ENCODE peak calls at places on chromosome 1, in six cellular contexts. One of them, this sample, is unnamed. For H3K36me3, the result is how much of the 10 kb centered on the place peaks cover.

GRCh38 chr1:213409971-213410370 is 358.9 kb downstream of the RPS6KC1 start:
- DNase-seq in WERI-Rb-1: no peak
- DNase-seq in H7: no peak
- DNase-seq in right atrium auricular region: no peak
- DNase-seq in body of pancreas: no peak
- DNase-seq in neuronal stem cell: no peak
- DNase-seq in this sample: no peak

GRCh38 chr1:93778457-93778856 is 96.8 kb upstream of the BCAR3 start:
- DNase-seq in H7: no peak
- DNase-seq in WERI-Rb-1: peak
- DNase-seq in right atrium auricular region: no peak
- DNase-seq in neuronal stem cell: no peak
- DNase-seq in body of pancreas: no peak
- DNase-seq in this sample: no peak

GRCh38 chr1:41404308-41404755 is 43.1 kb downstream of the FOXO6 start:
- DNase-seq in H7: peak
- DNase-seq in WERI-Rb-1: peak
- DNase-seq in right atrium auricular region: no peak
- DNase-seq in body of pancreas: no peak
- DNase-seq in neuronal stem cell: no peak
- DNase-seq in this sample: no peak

GRCh38 chr1:8510041-8510823 is 192.3 kb downstream of the SLC45A1 start:
- DNase-seq in WERI-Rb-1: no peak
- DNase-seq in body of pancreas: no peak
- DNase-seq in H7: no peak
- DNase-seq in right atrium auricular region: peak
- DNase-seq in neuronal stem cell: no peak
- DNase-seq in this sample: no peak

GRCh38 chr1:93993731-93994130 is 84.5 kb upstream of the GCLM start:
- DNase-seq in WERI-Rb-1: peak
- DNase-seq in right atrium auricular region: no peak
- DNase-seq in H7: no peak
- DNase-seq in body of pancreas: no peak
- DNase-seq in neuronal stem cell: no peak
- DNase-seq in this sample: no peak

GRCh38 chr1:205541161-205541886 is 36.9 kb downstream of the CDK18 start:
- DNase-seq in body of pancreas: no peak
- DNase-seq in WERI-Rb-1: peak
- DNase-seq in right atrium auricular region: peak
- DNase-seq in neuronal stem cell: no peak
- DNase-seq in H7: no peak
- DNase-seq in this sample: no peak

GRCh38 chr1:167683641-167684502 is 37.9 kb upstream of the MPZL1 start:
- DNase-seq in H7: peak
- DNase-seq in right atrium auricular region: no peak
- DNase-seq in body of pancreas: no peak
- DNase-seq in WERI-Rb-1: no peak
- DNase-seq in neuronal stem cell: peak
- DNase-seq in this sample: no peak

GRCh38 chr1:107213225-107213624 is 72.4 kb downstream of the NTNG1 start:
- DNase-seq in WERI-Rb-1: no peak
- DNase-seq in neuronal stem cell: no peak
- DNase-seq in H7: no peak
- DNase-seq in right atrium auricular region: no peak
- DNase-seq in body of pancreas: no peak
- DNase-seq in this sample: no peak

GRCh38 chr1:32274646-32275340 is 17.1 kb upstream of the HDAC1 start:
- DNase-seq in neuronal stem cell: no peak
- DNase-seq in body of pancreas: no peak
- DNase-seq in right atrium auricular region: no peak
- DNase-seq in WERI-Rb-1: no peak
- DNase-seq in H7: peak
- DNase-seq in this sample: no peak

GRCh38 chr1:223129229-223129851 is 13.7 kb downstream of the TLR5 start:
- DNase-seq in body of pancreas: peak
- DNase-seq in right atrium auricular region: peak
- DNase-seq in neuronal stem cell: no peak
- DNase-seq in WERI-Rb-1: peak
- DNase-seq in H7: peak
- DNase-seq in this sample: peak

GRCh38 chr1:156709743-156710489 is 4.5 kb upstream of the CRABP2 start:
- DNase-seq in right atrium auricular region: peak
- DNase-seq in H7: no peak
- DNase-seq in WERI-Rb-1: peak
- DNase-seq in body of pancreas: peak
- DNase-seq in neuronal stem cell: no peak
- DNase-seq in this sample: peak

GRCh38 chr1:236850077-236850476 is 55.0 kb downstream of the MTR start:
- DNase-seq in right atrium auricular region: no peak
- DNase-seq in H7: no peak
- DNase-seq in neuronal stem cell: no peak
- DNase-seq in body of pancreas: no peak
- DNase-seq in WERI-Rb-1: no peak
- DNase-seq in this sample: no peak
- H3K36me3 ChIP-seq in right atrium auricular region: half or more
- H3K36me3 ChIP-seq in H7: under half
- H3K36me3 ChIP-seq in neuronal stem cell: under half
- H3K36me3 ChIP-seq in body of pancreas: under half
- H3K36me3 ChIP-seq in WERI-Rb-1: half or more
- H3K36me3 ChIP-seq in this sample: half or more

DNA sequence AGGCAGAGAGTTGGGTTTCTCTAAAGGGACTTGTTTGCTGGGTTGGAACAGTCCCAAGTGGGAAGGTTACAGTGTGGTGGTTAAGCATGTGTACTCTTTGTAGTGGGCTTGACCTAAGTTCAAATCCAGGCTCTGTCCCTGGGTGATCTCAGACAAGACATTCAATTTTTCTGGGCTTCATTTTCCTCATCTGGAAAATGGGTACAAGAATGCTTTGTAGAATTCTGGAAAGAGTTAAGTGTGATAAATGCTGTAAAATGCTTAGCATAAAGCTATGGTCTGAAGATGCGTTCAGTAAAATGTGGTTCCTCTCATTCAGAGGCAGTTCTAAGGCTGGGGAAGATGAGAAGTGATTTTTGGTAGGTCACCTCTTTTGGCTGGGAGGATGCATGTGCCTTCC is 805 bp downstream of the GRHL3 start:
- DNase-seq in H7: no peak
- DNase-seq in body of pancreas: no peak
- DNase-seq in WERI-Rb-1: no peak
- DNase-seq in right atrium auricular region: no peak
- DNase-seq in neuronal stem cell: no peak
- DNase-seq in this sample: no peak
- H3K4me3 ChIP-seq in H7: no peak
- H3K4me3 ChIP-seq in body of pancreas: no peak
- H3K4me3 ChIP-seq in WERI-Rb-1: no peak
- H3K4me3 ChIP-seq in right atrium auricular region: no peak
- H3K4me3 ChIP-seq in neuronal stem cell: no peak
- H3K4me3 ChIP-seq in this sample: no peak

GRCh38 chr1:2168090-2168489 is 26.5 kb downstream of the FAAP20 start:
- DNase-seq in body of pancreas: no peak
- DNase-seq in WERI-Rb-1: no peak
- DNase-seq in neuronal stem cell: no peak
- DNase-seq in right atrium auricular region: no peak
- DNase-seq in H7: no peak
- DNase-seq in this sample: no peak
- H3K36me3 ChIP-seq in body of pancreas: under half
- H3K36me3 ChIP-seq in WERI-Rb-1: under half
- H3K36me3 ChIP-seq in neuronal stem cell: under half
- H3K36me3 ChIP-seq in right atrium auricular region: under half
- H3K36me3 ChIP-seq in H7: under half
- H3K36me3 ChIP-seq in this sample: under half

GRCh38 chr1:999797-1000356 is at the start of gene HES4:
- DNase-seq in WERI-Rb-1: peak
- DNase-seq in neuronal stem cell: peak
- DNase-seq in H7: peak
- DNase-seq in right atrium auricular region: peak
- DNase-seq in body of pancreas: peak
- DNase-seq in this sample: peak

GRCh38 chr1:998905-999796 is 746 bp downstream of the HES4 start:
- DNase-seq in body of pancreas: peak
- DNase-seq in WERI-Rb-1: peak
- DNase-seq in right atrium auricular region: no peak
- DNase-seq in neuronal stem cell: no peak
- DNase-seq in H7: peak
- DNase-seq in this sample: no peak

GRCh38 chr1:1001631-1002300 is 1.9 kb upstream of the HES4 start:
- DNase-seq in right atrium auricular region: no peak
- DNase-seq in H7: peak
- DNase-seq in neuronal stem cell: peak
- DNase-seq in WERI-Rb-1: peak
- DNase-seq in body of pancreas: peak
- DNase-seq in this sample: peak

GRCh38 chr1:1000357-1001056 is 610 bp upstream of the HES4 start:
- DNase-seq in right atrium auricular region: peak
- DNase-seq in H7: peak
- DNase-seq in neuronal stem cell: peak
- DNase-seq in body of pancreas: peak
- DNase-seq in WERI-Rb-1: peak
- DNase-seq in this sample: peak

GRCh38 chr1:1001057-1001630 is 1.2 kb upstream of the HES4 start:
- DNase-seq in body of pancreas: peak
- DNase-seq in neuronal stem cell: no peak
- DNase-seq in H7: peak
- DNase-seq in WERI-Rb-1: no peak
- DNase-seq in right atrium auricular region: no peak
- DNase-seq in this sample: no peak
- H3K4me3 ChIP-seq in body of pancreas: no peak
- H3K4me3 ChIP-seq in neuronal stem cell: peak
- H3K4me3 ChIP-seq in H7: peak
- H3K4me3 ChIP-seq in WERI-Rb-1: peak
- H3K4me3 ChIP-seq in right atrium auricular region: peak
- H3K4me3 ChIP-seq in this sample: peak

GRCh38 chr1:83932281-83932680 is 66.7 kb downstream of the TTLL7 start:
- DNase-seq in right atrium auricular region: no peak
- DNase-seq in body of pancreas: no peak
- DNase-seq in WERI-Rb-1: no peak
- DNase-seq in H7: no peak
- DNase-seq in neuronal stem cell: no peak
- DNase-seq in this sample: no peak

GRCh38 chr1:83929184-83929583 is 69.7 kb downstream of the TTLL7 start:
- DNase-seq in neuronal stem cell: no peak
- DNase-seq in body of pancreas: no peak
- DNase-seq in right atrium auricular region: no peak
- DNase-seq in WERI-Rb-1: no peak
- DNase-seq in H7: no peak
- DNase-seq in this sample: peak

GRCh38 chr1:83934550-83934949 is 64.4 kb downstream of the TTLL7 start:
- DNase-seq in H7: no peak
- DNase-seq in body of pancreas: no peak
- DNase-seq in right atrium auricular region: no peak
- DNase-seq in neuronal stem cell: no peak
- DNase-seq in WERI-Rb-1: no peak
- DNase-seq in this sample: no peak

GRCh38 chr1:83932693-83933092 is 66.2 kb downstream of the TTLL7 start:
- DNase-seq in WERI-Rb-1: no peak
- DNase-seq in H7: no peak
- DNase-seq in neuronal stem cell: no peak
- DNase-seq in body of pancreas: no peak
- DNase-seq in right atrium auricular region: no peak
- DNase-seq in this sample: no peak

GRCh38 chr1:83931658-83932253 is 67.2 kb downstream of the TTLL7 start:
- DNase-seq in right atrium auricular region: no peak
- DNase-seq in H7: peak
- DNase-seq in neuronal stem cell: peak
- DNase-seq in WERI-Rb-1: peak
- DNase-seq in body of pancreas: peak
- DNase-seq in this sample: no peak
- H3K36me3 ChIP-seq in right atrium auricular region: under half
- H3K36me3 ChIP-seq in H7: under half
- H3K36me3 ChIP-seq in neuronal stem cell: under half
- H3K36me3 ChIP-seq in WERI-Rb-1: under half
- H3K36me3 ChIP-seq in body of pancreas: under half
- H3K36me3 ChIP-seq in this sample: under half

DNA sequence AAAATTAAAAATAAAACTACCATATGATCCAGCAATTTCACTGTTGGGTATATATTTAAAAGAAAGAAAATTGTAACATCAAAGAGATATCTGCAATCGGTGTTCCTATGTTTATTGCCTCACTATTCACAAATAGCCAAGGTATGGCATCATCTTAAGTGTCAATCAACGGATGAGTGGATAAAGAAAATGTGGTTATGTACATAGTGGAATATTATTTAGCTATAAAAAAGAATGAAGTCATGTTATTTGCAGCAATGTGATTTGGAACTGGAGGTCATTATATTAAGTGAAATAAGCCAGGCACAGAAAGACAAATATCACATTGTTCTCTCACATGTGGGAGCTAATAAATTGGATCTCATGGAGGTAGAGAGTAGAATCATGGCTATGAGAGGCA is 76.3 kb downstream of the RD3 start:
- DNase-seq in body of pancreas: no peak
- DNase-seq in right atrium auricular region: no peak
- DNase-seq in H7: no peak
- DNase-seq in neuronal stem cell: no peak
- DNase-seq in WERI-Rb-1: no peak
- DNase-seq in this sample: no peak
- H3K4me3 ChIP-seq in body of pancreas: no peak
- H3K4me3 ChIP-seq in right atrium auricular region: no peak
- H3K4me3 ChIP-seq in H7: no peak
- H3K4me3 ChIP-seq in neuronal stem cell: no peak
- H3K4me3 ChIP-seq in WERI-Rb-1: peak
- H3K4me3 ChIP-seq in this sample: peak

GRCh38 chr1:201490708-201491131 is 16.2 kb downstream of the CSRP1 start:
- DNase-seq in right atrium auricular region: no peak
- DNase-seq in body of pancreas: no peak
- DNase-seq in H7: no peak
- DNase-seq in neuronal stem cell: no peak
- DNase-seq in WERI-Rb-1: no peak
- DNase-seq in this sample: no peak
- H3K36me3 ChIP-seq in right atrium auricular region: half or more
- H3K36me3 ChIP-seq in body of pancreas: under half
- H3K36me3 ChIP-seq in H7: under half
- H3K36me3 ChIP-seq in neuronal stem cell: under half
- H3K36me3 ChIP-seq in WERI-Rb-1: under half
- H3K36me3 ChIP-seq in this sample: half or more